ENCODE peak calls at places on chromosome 2, in ten cellular contexts. J is A549, T is KG1, R is left lobe of liver, F is AG08395, Y is naive B cell, I is H1, Z is AG08396, M is activated T-cell treated with anti-CD3 and anti-CD28 coated beads for 1 hour, S is astrocyte of the cerebellum. P is an unnamed sample.
A peak's percentile ranks its signal among the peaks of the same experiment; 100 is the strongest.

GRCh38 chr2:235595420-235596010 is 101.7 kb downstream of the AGAP1 start:
- DNase-seq in S (peak; percentile 72), Y (no peak), R (peak; percentile 59), F (peak; percentile 76), T (peak; percentile 48), M (no peak), Z (peak; percentile 79), J (peak; percentile 56), I (peak; percentile 50), P (peak; percentile 88)

GRCh38 chr2:74566423-74567085 is 12.0 kb downstream of the DOK1 start:
- DNase-seq in I (no peak), Y (no peak), M (no peak), F (peak; percentile 86), J (no peak), T (no peak), R (no peak), S (peak; percentile 93), Z (peak; percentile 45), P (no peak)

GRCh38 chr2:102296449-102296848 is 14.9 kb upstream of the IL1RL1 start:
- DNase-seq in Y (no peak), J (no peak), F (no peak), I (no peak), S (no peak), Z (no peak), M (no peak), T (no peak), R (no peak), P (no peak)

GRCh38 chr2:16224298-16225045 is 284.1 kb downstream of the MYCN start:
- DNase-seq in F (no peak), Z (no peak), J (no peak), R (no peak), Y (no peak), T (no peak), I (no peak), S (no peak), M (no peak), P (no peak)

GRCh38 chr2:231334179-231334930 is 61.2 kb upstream of the B3GNT7 start:
- DNase-seq in R (peak; percentile 15), Y (no peak), F (no peak), M (no peak), S (no peak), T (no peak), I (no peak), Z (no peak), J (no peak), P (peak; percentile 60)

GRCh38 chr2:11719230-11719977 is 27.0 kb upstream of the LPIN1 start:
- DNase-seq in T (no peak), Z (no peak), Y (no peak), R (no peak), M (no peak), I (no peak), S (no peak), J (no peak), F (no peak), P (no peak)

GRCh38 chr2:30421551-30422436 is 25.3 kb upstream of the LCLAT1 start:
- DNase-seq in Z (no peak), F (peak; percentile 67), M (no peak), S (peak; percentile 22), Y (peak; percentile 15), T (no peak), R (no peak), J (no peak), I (no peak), P (no peak)

GRCh38 chr2:144510206-144510991 is 9.5 kb downstream of the ZEB2 start:
- DNase-seq in Y (no peak), Z (no peak), M (no peak), T (no peak), R (no peak), S (no peak), J (no peak), F (no peak), I (no peak), P (no peak)

GRCh38 chr2:178474560-178474959 is 3.8 kb downstream of the FKBP7 start:
- DNase-seq in Y (no peak), I (no peak), J (no peak), S (no peak), F (no peak), Z (no peak), T (no peak), R (no peak), M (no peak), P (no peak)

GRCh38 chr2:62222674-62223073 is 26.8 kb downstream of the B3GNT2 start:
- DNase-seq in Y (no peak), S (no peak), M (no peak), R (no peak), T (no peak), J (no peak), Z (no peak), I (no peak), F (no peak), P (no peak)

GRCh38 chr2:29420999-29421856 is 306.0 kb downstream of the CLIP4 start:
- DNase-seq in S (no peak), M (no peak), T (no peak), R (no peak), Y (no peak), Z (peak; percentile 16), J (no peak), I (no peak), F (no peak), P (no peak)

GRCh38 chr2:218032336-218033171 is 29.8 kb upstream of the TNS1 start:
- DNase-seq in M (no peak), J (no peak), R (peak; percentile 42), Z (peak; percentile 4), Y (no peak), I (no peak), T (no peak), F (no peak), S (no peak), P (peak; percentile 55)

GRCh38 chr2:8489221-8489620 is 192.6 kb upstream of the ID2 start:
- DNase-seq in R (no peak), J (no peak), T (no peak), I (no peak), F (no peak), M (no peak), S (no peak), Z (no peak), Y (no peak), P (no peak)

GRCh38 chr2:242098445-242099128 is 229.1 kb downstream of the RTP5 start:
- DNase-seq in J (no peak), R (no peak), Z (peak; percentile 12), Y (peak; percentile 39), T (peak; percentile 31), F (peak; percentile 32), S (no peak), M (no peak), I (no peak), P (no peak)

GRCh38 chr2:38494394-38494793 is 108.3 kb downstream of the HNRNPLL start:
- DNase-seq in S (no peak), Y (no peak), F (no peak), R (no peak), T (no peak), M (no peak), J (no peak), Z (no peak), I (no peak), P (no peak)

GRCh38 chr2:118967124-118967880 is 25.3 kb downstream of the MARCO start:
- DNase-seq in Y (no peak), J (no peak), T (no peak), S (no peak), M (no peak), F (no peak), I (no peak), Z (no peak), R (no peak), P (no peak)

GRCh38 chr2:10487144-10488104 is 39.3 kb upstream of the ODC1 start:
- DNase-seq in S (no peak), Z (no peak), F (no peak), J (no peak), M (no peak), Y (no peak), T (no peak), I (no peak), R (no peak), P (no peak)

GRCh38 chr2:181753686-181754085 is 73.4 kb upstream of the NEUROD1 start:
- DNase-seq in S (no peak), R (no peak), J (no peak), F (no peak), T (no peak), M (no peak), Z (no peak), I (no peak), Y (no peak), P (no peak)

P was measured in right atrium auricular region.